ENCODE peak calls at places on chromosomes 6 and 20, in six cellular contexts. T is esophagus squamous epithelium, X is GM23248, S is neuronal stem cell, J is mucosa of descending colon, E is cardiac muscle cell. W is an unnamed sample. For H3K4me1, the result is how much of the 10 kb centered on the place peaks cover.

GRCh38 chr6:39049575-39050283 is 1.1 kb downstream of the GLP1R start:
- DNase-seq in T (no peak), X (no peak), S (no peak), J (no peak), E (no peak), W (no peak)

GRCh38 chr6:7201732-7202541 is 94.2 kb downstream of the RREB1 start:
- DNase-seq in T (no peak), X (no peak), S (no peak), J (peak), E (no peak), W (no peak)

GRCh38 chr6:12182676-12183075 is 107.5 kb upstream of the EDN1 start:
- DNase-seq in T (no peak), X (peak), S (no peak), J (no peak), E (no peak), W (no peak)

GRCh38 chr20:3813758-3814581 is 6.4 kb upstream of the AP5S1 start:
- DNase-seq in T (no peak), X (no peak), S (no peak), J (no peak), E (no peak), W (no peak)

GRCh38 chr6:45609141-45609638 is 231.5 kb upstream of the SUPT3H start:
- DNase-seq in T (no peak), X (peak), S (no peak), J (no peak), E (peak), W (no peak)

GRCh38 chr6:14272111-14273085 is 154.8 kb downstream of the CD83 start:
- DNase-seq in T (no peak), X (peak), S (no peak), J (no peak), E (no peak), W (no peak)

GRCh38 chr6:90110971-90111370 is 185.7 kb downstream of the BACH2 start:
- DNase-seq in T (no peak), X (no peak), S (no peak), J (no peak), E (no peak), W (no peak)

GRCh38 chr6:12366732-12367131 is 76.6 kb downstream of the EDN1 start:
- DNase-seq in T (no peak), X (no peak), S (no peak), J (no peak), E (no peak), W (no peak)

GRCh38 chr6:153511896-153512496 is 380.9 kb upstream of the RGS17 start:
- DNase-seq in T (no peak), X (peak), S (peak), J (no peak), E (peak), W (peak)

GRCh38 chr6:133896344-133896721 is 7.4 kb downstream of the TCF21 start:
- DNase-seq in T (no peak), X (no peak), S (no peak), J (no peak), E (no peak), W (no peak)

GRCh38 chr20:16575390-16576140 is 2.3 kb upstream of the KIF16B start:
- DNase-seq in T (no peak), X (no peak), S (no peak), J (no peak), E (no peak), W (no peak)

GRCh38 chr20:41330343-41330720 is 10.3 kb upstream of the LPIN3 start:
- DNase-seq in T (no peak), X (peak), S (no peak), J (no peak), E (no peak), W (no peak)

GRCh38 chr20:20413801-20414200 is 45.9 kb downstream of the INSM1 start:
- DNase-seq in T (no peak), X (peak), S (no peak), J (no peak), E (no peak), W (no peak)

GRCh38 chr6:15479761-15480160 is 183.1 kb downstream of the DTNBP1 start:
- DNase-seq in T (no peak), X (peak), S (no peak), J (no peak), E (no peak), W (no peak)

GRCh38 chr20:52083627-52084232 is 107.8 kb downstream of the ZFP64 start:
- DNase-seq in T (no peak), X (peak), S (peak), J (peak), E (peak), W (peak)

GRCh38 chr20:61935926-61936700 is 129.6 kb downstream of the TAF4 start:
- DNase-seq in T (no peak), X (no peak), S (no peak), J (no peak), E (no peak), W (no peak)

GRCh38 chr6:53728570-53729194 is 63.1 kb upstream of the KLHL31 start:
- DNase-seq in T (no peak), X (peak), S (peak), J (peak), E (peak), W (peak)

GRCh38 chr6:128018821-128019220 is 118.0 kb upstream of the THEMIS start:
- DNase-seq in T (no peak), X (no peak), S (no peak), J (no peak), E (no peak), W (no peak)

GRCh38 chr6:27547157-27548075 is 74.5 kb upstream of the ZNF184 start:
- DNase-seq in T (no peak), X (peak), S (no peak), J (no peak), E (peak), W (no peak)

GRCh38 chr6:12371641-12372146 is 81.5 kb downstream of the EDN1 start:
- DNase-seq in T (no peak), X (peak), S (no peak), J (no peak), E (no peak), W (no peak)

GRCh38 chr6:2562721-2563120 is 188.0 kb downstream of the MYLK4 start:
- DNase-seq in T (no peak), X (no peak), S (no peak), J (no peak), E (peak), W (no peak)

GRCh38 chr20:21557246-21557982 is 43.5 kb upstream of the NKX2-2 start:
- DNase-seq in T (no peak), X (no peak), S (no peak), J (no peak), E (no peak), W (no peak)

GRCh38 chr6:144335914-144336313 is 50.8 kb downstream of the UTRN start:
- DNase-seq in T (no peak), X (no peak), S (no peak), J (no peak), E (no peak), W (no peak)

GRCh38 chr20:41181567-41181966 is 44.2 kb downstream of the PLCG1 start:
- DNase-seq in T (no peak), X (no peak), S (no peak), J (no peak), E (no peak), W (no peak)

GRCh38 chr20:2768632-2769015 is 31.8 kb downstream of the CPXM1 start:
- DNase-seq in T (no peak), X (no peak), S (no peak), J (no peak), E (no peak), W (no peak)

GRCh38 chr6:170505306-170505705 is 47.8 kb downstream of the PSMB1 start:
- DNase-seq in T (no peak), X (no peak), S (no peak), J (no peak), E (no peak), W (no peak)

GRCh38 chr6:158773581-158774449 is 45.4 kb downstream of the EZR start:
- DNase-seq in T (no peak), X (no peak), S (no peak), J (peak), E (peak), W (no peak)

GRCh38 chr20:58399926-58400325 is 10.9 kb downstream of the VAPB start:
- DNase-seq in T (no peak), X (no peak), S (no peak), J (no peak), E (no peak), W (no peak)

GRCh38 chr20:58402827-58403226 is 13.8 kb downstream of the VAPB start:
- DNase-seq in T (no peak), X (no peak), S (no peak), J (no peak), E (no peak), W (no peak)

GRCh38 chr20:58401123-58401639 is 12.2 kb downstream of the VAPB start:
- DNase-seq in T (no peak), X (no peak), S (no peak), J (no peak), E (peak), W (no peak)

GRCh38 chr20:58403272-58403671 is 14.2 kb downstream of the VAPB start:
- DNase-seq in T (no peak), X (no peak), S (no peak), J (no peak), E (no peak), W (no peak)

DNA sequence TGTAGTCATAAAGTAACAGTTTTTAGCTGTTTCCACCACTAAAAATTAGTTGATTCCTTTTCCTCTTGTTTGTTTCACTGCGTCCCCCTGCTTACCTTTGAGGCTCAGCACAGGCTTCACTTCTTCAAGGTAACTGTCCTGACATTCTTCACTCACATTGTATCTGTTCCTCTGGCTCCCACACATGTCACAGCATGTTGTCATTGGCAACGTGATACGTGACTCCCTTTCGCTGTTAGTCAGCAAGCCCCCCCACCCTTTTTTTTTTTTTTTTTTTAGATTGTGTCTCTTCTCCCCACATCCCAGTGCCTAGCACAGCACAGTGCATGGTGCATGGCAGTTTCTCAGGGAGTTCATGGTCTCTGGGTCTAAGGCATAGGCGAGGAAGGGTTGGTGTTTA is 13.3 kb downstream of the VAPB start:
- DNase-seq in T (no peak), X (no peak), S (no peak), J (no peak), E (no peak), W (no peak)
- H3K4me1 ChIP-seq in T (under half), X (under half), S (under half), J (under half), E (under half), W (under half)

GRCh38 chr6:35042451-35042850 is 98.7 kb downstream of the TCP11 start:
- DNase-seq in T (no peak), X (no peak), S (no peak), J (no peak), E (no peak), W (no peak)

GRCh38 chr6:35040398-35040797 is 100.7 kb downstream of the TCP11 start:
- DNase-seq in T (no peak), X (no peak), S (no peak), J (no peak), E (no peak), W (no peak)

GRCh38 chr6:35042041-35042440 is 99.1 kb downstream of the TCP11 start:
- DNase-seq in T (no peak), X (no peak), S (no peak), J (no peak), E (no peak), W (no peak)

GRCh38 chr6:35043381-35043780 is 97.8 kb downstream of the TCP11 start:
- DNase-seq in T (no peak), X (no peak), S (no peak), J (no peak), E (no peak), W (no peak)

GRCh38 chr6:35041086-35041855 is 99.9 kb downstream of the TCP11 start:
- DNase-seq in T (no peak), X (no peak), S (no peak), J (no peak), E (no peak), W (no peak)
- H3K4me1 ChIP-seq in T (under half), X (under half), S (under half), J (under half), E (under half), W (under half)

DNA sequence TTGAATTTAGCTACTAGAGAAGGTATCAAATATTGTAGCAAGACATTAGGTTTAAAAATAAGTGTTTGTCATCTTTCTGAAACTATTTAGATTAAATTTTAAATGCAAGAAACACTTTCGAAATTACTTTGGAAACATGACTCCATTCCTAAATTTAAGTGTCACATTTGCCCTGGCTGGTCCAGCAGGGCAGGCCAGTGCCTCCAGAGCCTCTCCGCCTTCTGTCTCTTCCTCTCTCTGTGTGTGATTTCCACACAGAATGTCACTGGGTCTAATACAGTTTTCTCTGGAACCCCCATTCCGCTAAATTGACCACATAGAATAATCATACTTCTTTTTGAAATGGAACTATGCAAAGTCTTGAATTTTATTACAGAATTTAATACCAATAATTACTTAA is 111.5 kb downstream of the SOBP start:
- DNase-seq in T (no peak), X (no peak), S (no peak), J (no peak), E (no peak), W (no peak)
- H3K4me1 ChIP-seq in T (under half), X (under half), S (half or more), J (under half), E (under half), W (under half)

DNA sequence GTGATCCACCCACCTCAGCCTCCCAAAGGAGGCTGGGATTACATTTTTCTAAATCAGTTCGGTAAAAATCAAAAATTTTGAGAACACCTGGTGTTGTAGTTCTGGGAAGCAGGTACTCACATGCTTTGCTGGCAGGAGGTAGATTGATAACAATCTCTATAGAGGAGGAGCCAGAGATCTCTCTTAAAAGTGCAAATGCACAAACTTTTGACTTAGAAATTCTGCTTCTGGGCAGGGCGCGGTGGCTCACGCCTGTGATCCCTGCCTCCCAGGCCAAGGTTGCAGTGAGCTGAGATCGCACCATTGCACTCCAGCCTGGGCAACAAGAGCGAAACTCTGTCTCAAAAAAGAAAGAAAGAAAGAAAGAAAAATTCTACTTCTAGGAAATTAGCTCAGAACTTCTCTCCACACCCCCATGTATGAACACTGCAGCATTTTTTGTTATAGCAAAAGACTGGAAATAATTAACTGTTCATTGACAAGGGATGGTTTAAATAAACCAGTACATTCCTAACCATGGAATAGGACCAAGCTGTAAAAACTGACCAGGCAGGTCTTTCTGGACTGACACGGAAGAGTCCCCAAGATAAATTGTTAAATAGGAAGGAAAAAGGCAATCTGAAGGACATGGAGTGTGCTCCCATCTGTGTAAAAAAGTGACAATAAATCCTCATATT is 14.4 kb upstream of the TRIB3 start:
- DNase-seq in T (no peak), X (no peak), S (no peak), J (no peak), E (no peak), W (peak)
- H3K4me1 ChIP-seq in T (under half), X (under half), S (under half), J (under half), E (under half), W (under half)

GRCh38 chr6:44059359-44060342 is 67.6 kb downstream of the MRPL14 start:
- DNase-seq in T (no peak), X (peak), S (no peak), J (no peak), E (peak), W (no peak)
- H3K4me1 ChIP-seq in T (under half), X (half or more), S (under half), J (under half), E (under half), W (under half)

GRCh38 chr6:36120979-36121706 is 9.2 kb upstream of the MAPK13 start:
- DNase-seq in T (no peak), X (peak), S (no peak), J (peak), E (peak), W (peak)

GRCh38 chr6:36122495-36123269 is 7.6 kb upstream of the MAPK13 start:
- DNase-seq in T (no peak), X (no peak), S (no peak), J (no peak), E (no peak), W (no peak)

GRCh38 chr6:36123270-36124139 is 6.8 kb upstream of the MAPK13 start:
- DNase-seq in T (peak), X (peak), S (peak), J (peak), E (peak), W (peak)

GRCh38 chr6:36120539-36120938 is 9.8 kb upstream of the MAPK13 start:
- DNase-seq in T (no peak), X (no peak), S (no peak), J (peak), E (no peak), W (peak)

GRCh38 chr6:36121752-36122494 is 8.4 kb upstream of the MAPK13 start:
- DNase-seq in T (no peak), X (no peak), S (no peak), J (no peak), E (no peak), W (no peak)
- H3K4me1 ChIP-seq in T (under half), X (under half), S (under half), J (under half), E (under half), W (under half)

DNA sequence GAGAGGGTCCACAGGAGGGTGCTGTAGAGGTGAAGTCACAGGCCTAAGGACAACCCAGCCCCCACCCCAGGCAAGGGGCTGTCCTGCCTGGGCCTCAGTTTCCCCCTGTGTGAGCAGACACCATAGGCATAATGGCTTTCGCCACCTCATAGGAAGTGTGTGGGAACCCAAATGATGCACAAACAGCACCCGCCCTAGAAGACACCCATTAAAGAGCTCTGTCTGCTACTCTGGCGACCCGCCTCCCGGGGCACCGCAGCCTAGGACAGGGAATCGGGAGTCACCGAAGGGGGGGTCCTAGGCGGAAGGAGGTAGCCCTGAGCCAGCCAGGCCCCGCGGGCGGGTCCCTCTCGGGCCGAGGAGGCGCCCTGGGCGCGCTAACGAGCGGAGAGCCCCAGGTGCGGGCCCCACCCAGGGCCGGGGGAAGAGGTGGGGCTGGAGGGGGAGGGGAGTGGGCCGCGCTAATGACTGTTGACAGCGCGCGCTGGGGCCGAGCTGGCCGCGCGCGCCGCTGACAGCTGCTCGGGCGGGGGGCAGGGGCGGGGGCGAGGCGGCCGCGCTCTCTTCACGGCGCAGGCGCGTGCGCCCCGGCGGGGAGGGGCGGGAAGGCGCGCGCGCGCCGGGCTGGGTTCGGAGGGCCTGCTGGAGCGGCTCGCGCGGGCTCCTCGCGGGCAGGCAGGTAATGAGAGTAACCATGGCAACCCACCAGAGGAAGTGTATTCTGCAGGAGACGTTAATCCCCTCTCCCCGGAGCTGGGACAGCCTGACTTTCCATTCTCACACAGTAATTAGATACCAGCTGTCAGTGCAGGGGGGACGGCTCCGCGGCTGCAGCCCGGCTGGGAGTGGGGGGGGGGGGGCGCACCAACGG is 48.9 kb downstream of the NOL4L start:
- DNase-seq in T (peak), X (peak), S (peak), J (peak), E (peak), W (no peak)
- H3K4me1 ChIP-seq in T (under half), X (under half), S (under half), J (under half), E (under half), W (under half)

DNA sequence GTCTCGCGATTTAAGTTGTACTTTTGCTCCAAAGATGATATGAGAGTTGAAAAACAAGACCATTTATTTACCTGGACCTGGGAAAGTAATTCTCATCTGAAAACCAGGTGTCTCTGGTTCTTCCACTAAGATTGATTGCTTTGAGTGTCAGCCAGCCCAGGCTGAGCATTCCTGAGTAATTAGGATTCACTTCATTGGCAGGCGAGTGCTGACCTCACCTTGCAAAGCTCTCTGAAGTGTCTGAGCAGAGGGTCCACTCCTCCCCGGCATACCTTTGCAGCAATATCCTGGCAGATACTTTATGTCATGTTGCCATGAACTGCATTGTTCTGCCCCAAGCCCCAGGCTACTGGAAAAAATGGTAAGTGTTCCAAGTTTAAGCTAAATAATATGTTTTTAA is 127.6 kb upstream of the EEF1E1 start:
- DNase-seq in T (no peak), X (no peak), S (no peak), J (no peak), E (no peak), W (no peak)
- H3K4me1 ChIP-seq in T (under half), X (under half), S (under half), J (under half), E (under half), W (under half)

GRCh38 chr6:117505337-117505736 is 22.9 kb downstream of the DCBLD1 start:
- DNase-seq in T (no peak), X (no peak), S (no peak), J (no peak), E (no peak), W (no peak)
- H3K4me1 ChIP-seq in T (under half), X (under half), S (under half), J (under half), E (under half), W (under half)

GRCh38 chr6:24517659-24518538 is 23.1 kb downstream of the ALDH5A1 start:
- DNase-seq in T (no peak), X (no peak), S (no peak), J (no peak), E (no peak), W (no peak)

GRCh38 chr6:24524329-24524728 is 29.6 kb downstream of the ALDH5A1 start:
- DNase-seq in T (no peak), X (no peak), S (no peak), J (no peak), E (no peak), W (no peak)

GRCh38 chr6:24522090-24522820 is 27.5 kb downstream of the ALDH5A1 start:
- DNase-seq in T (no peak), X (no peak), S (no peak), J (no peak), E (peak), W (no peak)

GRCh38 chr6:24522821-24523175 is 28.0 kb downstream of the ALDH5A1 start:
- DNase-seq in T (no peak), X (no peak), S (no peak), J (no peak), E (no peak), W (no peak)

GRCh38 chr6:24520929-24521546 is 26.3 kb downstream of the ALDH5A1 start:
- DNase-seq in T (no peak), X (peak), S (no peak), J (peak), E (peak), W (peak)
- H3K4me1 ChIP-seq in T (under half), X (under half), S (under half), J (under half), E (under half), W (under half)

W was measured in prostate gland.